ENCODE peak calls at places on chromosomes 1 and 21, in nine cellular contexts. P is neuronal stem cell; E is CD4-positive, CD25-positive, alpha-beta regulatory T cell; Z is heart left ventricle; W is mucosa of descending colon; Y is IMR-90; B is NT2/D1; Q is suprapubic skin; I is mesenchymal stem cell. L is an unnamed sample.

GRCh38 chr1:224203243-224204016 is 20.4 kb downstream of the DEGS1 start:
- DNase-seq in E (no peak), Z (peak; percentile 57), I (peak; percentile 73), B (no peak), Y (peak; percentile 83), Q (no peak), W (peak; percentile 50), P (no peak), L (peak; percentile 41)

GRCh38 chr1:1272341-1273151 is 1.1 kb downstream of the UBE2J2 start:
- DNase-seq in W (peak; percentile 68), P (no peak), E (no peak), Q (peak; percentile 70), B (no peak), Y (peak; percentile 35), I (no peak), Z (no peak), L (no peak)

GRCh38 chr1:73564294-73564693 is 633.7 kb downstream of the LRRIQ3 start:
- DNase-seq in E (no peak), P (no peak), B (no peak), W (no peak), Q (no peak), I (no peak), Y (no peak), Z (no peak), L (no peak)

GRCh38 chr1:42282867-42283583 is 52.0 kb downstream of the FOXJ3 start:
- DNase-seq in P (no peak), B (no peak), Z (no peak), E (no peak), I (no peak), Y (peak; percentile 59), Q (no peak), W (no peak), L (no peak)

GRCh38 chr1:9770276-9770675 is 53.5 kb downstream of the CLSTN1 start:
- DNase-seq in E (no peak), I (no peak), B (no peak), Y (no peak), Z (no peak), P (no peak), Q (no peak), W (peak; percentile 80), L (no peak)

GRCh38 chr1:2786329-2787162 is 14.9 kb downstream of the TTC34 start:
- DNase-seq in E (peak; percentile 45), Q (peak; percentile 68), I (no peak), B (no peak), Z (peak; percentile 46), W (peak; percentile 77), P (peak; percentile 54), Y (no peak), L (peak; percentile 42)

GRCh38 chr1:236774926-236775325 is 20.2 kb upstream of the MTR start:
- DNase-seq in Z (no peak), I (peak; percentile 22), P (no peak), E (no peak), B (peak; percentile 49), Q (no peak), W (no peak), Y (peak; percentile 15), L (no peak)

GRCh38 chr1:28915036-28915895 is 897 bp downstream of the EPB41 start:
- DNase-seq in Z (no peak), P (peak; percentile 45), B (peak; percentile 57), Q (no peak), W (peak; percentile 52), E (no peak), Y (peak; percentile 41), I (peak; percentile 52), L (peak; percentile 38)

GRCh38 chr1:12231276-12231595 is 1.4 kb downstream of the VPS13D start:
- DNase-seq in Z (no peak), Q (no peak), Y (no peak), W (no peak), B (no peak), E (no peak), P (no peak), I (peak; percentile 42), L (no peak)

GRCh38 chr21:41119901-41120300 is 48.1 kb upstream of the BACE2 start:
- DNase-seq in E (no peak), Z (no peak), I (no peak), Q (no peak), W (no peak), Y (no peak), B (no peak), P (no peak), L (no peak)

GRCh38 chr1:23964790-23965740 is 5.4 kb downstream of the PNRC2 start:
- DNase-seq in Y (peak; percentile 61), I (peak; percentile 80), B (no peak), W (no peak), P (no peak), Q (no peak), E (no peak), Z (no peak), L (no peak)

GRCh38 chr1:80054129-80054528 is 1047.6 kb upstream of the ADGRL4 start:
- DNase-seq in B (no peak), Z (no peak), P (no peak), E (no peak), Q (no peak), I (peak; percentile 77), W (no peak), Y (peak; percentile 86), L (no peak)

GRCh38 chr21:36199021-36199420 is 42.4 kb downstream of the DOP1B start:
- DNase-seq in Z (no peak), I (no peak), Y (no peak), Q (no peak), P (no peak), W (no peak), E (no peak), B (no peak), L (no peak)

GRCh38 chr21:36203603-36203889 is 46.9 kb downstream of the DOP1B start:
- DNase-seq in P (no peak), Y (peak; percentile 92), E (no peak), W (no peak), I (peak; percentile 74), Q (no peak), B (no peak), Z (no peak), L (peak; percentile 52)

GRCh38 chr21:36202721-36203602 is 46.3 kb downstream of the DOP1B start:
- DNase-seq in W (no peak), P (no peak), I (peak; percentile 33), B (no peak), Q (no peak), Z (no peak), E (no peak), Y (peak; percentile 47), L (no peak)

GRCh38 chr21:36195613-36196012 is 39.0 kb downstream of the DOP1B start:
- DNase-seq in W (no peak), E (no peak), Q (no peak), B (no peak), P (no peak), Y (no peak), Z (no peak), I (no peak), L (no peak)

GRCh38 chr21:36200089-36200561 is 43.5 kb downstream of the DOP1B start:
- DNase-seq in I (no peak), Y (no peak), Z (no peak), Q (no peak), B (no peak), W (no peak), E (no peak), P (no peak), L (no peak)
- H3K9me3 ChIP-seq in I (no peaks in the 10 kb centered on the region), Y (no peaks in the 10 kb centered on the region), Z (no peaks in the 10 kb centered on the region), Q (no peaks in the 10 kb centered on the region), B (no peaks in the 10 kb centered on the region), W (no peaks in the 10 kb centered on the region), E (no peaks in the 10 kb centered on the region), P (no peaks in the 10 kb centered on the region), L (no peaks in the 10 kb centered on the region)

GRCh38 chr1:192538407-192539311 is 36.9 kb upstream of the RGS1 start:
- DNase-seq in Z (no peak), I (peak; percentile 68), Y (peak; percentile 78), B (no peak), Q (no peak), E (peak; percentile 27), W (peak; percentile 41), P (no peak), L (no peak)
- H3K4me1 ChIP-seq in Z (peaks cover 18% of the 10 kb centered on the region), I (no peaks in the 10 kb centered on the region), Y (peaks cover 15% of the 10 kb centered on the region), B (no peaks in the 10 kb centered on the region), Q (peaks cover 21% of the 10 kb centered on the region), E (peaks cover 41% of the 10 kb centered on the region), W (peaks cover 14% of the 10 kb centered on the region), P (peaks cover 13% of the 10 kb centered on the region), L (peaks cover 15% of the 10 kb centered on the region)

GRCh38 chr1:77955709-77956108 is 23.2 kb downstream of the FUBP1 start:
- DNase-seq in Q (no peak), I (no peak), E (no peak), B (no peak), W (no peak), Y (no peak), P (no peak), Z (no peak), L (no peak)

GRCh38 chr1:77958850-77959249 is 20.0 kb downstream of the FUBP1 start:
- DNase-seq in B (no peak), E (no peak), Y (no peak), I (no peak), P (no peak), Q (no peak), W (no peak), Z (no peak), L (no peak)

GRCh38 chr1:77954521-77954920 is 24.4 kb downstream of the FUBP1 start:
- DNase-seq in Y (peak; percentile 43), Q (no peak), P (no peak), B (no peak), Z (no peak), E (no peak), I (no peak), W (no peak), L (no peak)

GRCh38 chr1:77958391-77958790 is 20.5 kb downstream of the FUBP1 start:
- DNase-seq in I (no peak), P (no peak), Y (no peak), B (no peak), Q (no peak), E (no peak), W (no peak), Z (no peak), L (no peak)

GRCh38 chr1:77956464-77956863 is 22.4 kb downstream of the FUBP1 start:
- DNase-seq in W (no peak), E (no peak), B (no peak), Q (no peak), P (no peak), I (no peak), Y (no peak), Z (no peak), L (no peak)
- H3K9me3 ChIP-seq in W (no peaks in the 10 kb centered on the region), E (no peaks in the 10 kb centered on the region), B (no peaks in the 10 kb centered on the region), Q (no peaks in the 10 kb centered on the region), P (no peaks in the 10 kb centered on the region), I (no peaks in the 10 kb centered on the region), Y (no peaks in the 10 kb centered on the region), Z (no peaks in the 10 kb centered on the region), L (no peaks in the 10 kb centered on the region)

GRCh38 chr1:230456478-230456877 is 30.3 kb upstream of the PGBD5 start:
- DNase-seq in P (no peak), Q (no peak), Y (no peak), B (no peak), I (no peak), W (no peak), E (no peak), Z (no peak), L (no peak)
- H3K4me1 ChIP-seq in P (no peaks in the 10 kb centered on the region), Q (no peaks in the 10 kb centered on the region), Y (no peaks in the 10 kb centered on the region), B (no peaks in the 10 kb centered on the region), I (no peaks in the 10 kb centered on the region), W (no peaks in the 10 kb centered on the region), E (no peaks in the 10 kb centered on the region), Z (no peaks in the 10 kb centered on the region), L (peaks cover 10% of the 10 kb centered on the region)

GRCh38 chr1:248686815-248687214 is 15.8 kb downstream of the OR14I1 start:
- DNase-seq in W (peak; percentile 46), Q (no peak), B (no peak), Z (no peak), E (no peak), I (no peak), P (no peak), Y (no peak), L (no peak)

GRCh38 chr1:248681651-248682050 is 20.9 kb downstream of the OR14I1 start:
- DNase-seq in P (no peak), Y (no peak), I (no peak), W (no peak), Z (no peak), B (no peak), E (no peak), Q (no peak), L (no peak)
- H3K9me3 ChIP-seq in P (no peaks in the 10 kb centered on the region), Y (peaks cover 12% of the 10 kb centered on the region), I (peaks cover 24% of the 10 kb centered on the region), W (no peaks in the 10 kb centered on the region), Z (no peaks in the 10 kb centered on the region), B (no peaks in the 10 kb centered on the region), E (no peaks in the 10 kb centered on the region), Q (no peaks in the 10 kb centered on the region), L (no peaks in the 10 kb centered on the region)